ENCODE peak calls at places on chromosome 1, in five cellular contexts. Q, R, C, Y and N are unnamed samples.

GRCh38 chr1:56235909-56236510 is 343.4 kb downstream of the PLPP3 start:
- DNase-seq in Q (no peak), R (no peak), C (no peak), Y (no peak), N (no peak)

GRCh38 chr1:50038235-50038809 is 14.6 kb upstream of the AGBL4 start:
- DNase-seq in Q (no peak), R (no peak), C (no peak), Y (no peak), N (no peak)

GRCh38 chr1:90778487-90778886 is 61.4 kb upstream of the BARHL2 start:
- DNase-seq in Q (no peak), R (no peak), C (no peak), Y (no peak), N (no peak)

GRCh38 chr1:53739109-53739681 is at the start of gene GLIS1:
- DNase-seq in Q (peak; percentile 94), R (peak; percentile 90), C (peak; percentile 83), Y (peak; percentile 91), N (peak; percentile 76)

GRCh38 chr1:2212542-2213491 is 15.3 kb upstream of the SKI start:
- DNase-seq in Q (peak; percentile 99), R (peak; percentile 99), C (peak; percentile 96), Y (peak; percentile 98), N (peak; percentile 97)

GRCh38 chr1:204709960-204710912 is 24.7 kb upstream of the LRRN2 start:
- DNase-seq in Q (no peak), R (no peak), C (no peak), Y (no peak), N (no peak)

GRCh38 chr1:168235937-168236336 is 10.1 kb downstream of the SFT2D2 start:
- DNase-seq in Q (no peak), R (no peak), C (no peak), Y (no peak), N (no peak)

GRCh38 chr1:50023292-50024159 is at the start of gene AGBL4:
- DNase-seq in Q (peak; percentile 25), R (peak; percentile 12), C (peak; percentile 20), Y (peak; percentile 34), N (no peak)

GRCh38 chr1:162072770-162073169 is 3.3 kb downstream of the NOS1AP start:
- DNase-seq in Q (no peak), R (no peak), C (no peak), Y (no peak), N (no peak)

GRCh38 chr1:66575739-66576138 is 41.8 kb downstream of the SGIP1 start:
- DNase-seq in Q (peak; percentile 67), R (peak; percentile 88), C (no peak), Y (peak; percentile 70), N (peak; percentile 86)

DNA sequence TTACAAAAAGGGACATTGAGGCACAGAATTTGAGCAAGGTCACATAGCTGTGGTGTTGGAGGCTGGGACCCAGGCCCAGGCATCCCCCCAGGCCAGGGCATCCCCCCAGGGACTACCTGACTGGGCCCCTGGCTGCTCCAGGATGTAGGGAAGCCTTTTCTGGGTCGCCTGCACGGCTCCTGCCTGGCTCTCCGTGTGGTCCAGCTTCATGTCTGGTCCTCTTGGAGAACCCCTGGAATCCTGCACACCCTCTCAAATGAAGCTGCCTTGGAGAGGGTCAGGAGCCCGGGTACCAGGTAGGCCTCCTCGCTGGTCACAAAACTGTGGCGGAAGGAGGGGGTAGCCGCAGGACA is 919 bp upstream of the CELSR2 start:
- DNase-seq in Q (no peak), R (no peak), C (no peak), Y (no peak), N (no peak)
- H3K4me3 ChIP-seq in Q (no peak overlapping the region), R (no peak overlapping the region), C (no peak overlapping the region), Y (no peak overlapping the region), N (no peak overlapping the region)

GRCh38 chr1:169585184-169585583 is 1.1 kb downstream of the F5 start:
- DNase-seq in Q (no peak), R (no peak), C (no peak), Y (no peak), N (no peak)

GRCh38 chr1:169588112-169588511 is 1.8 kb upstream of the F5 start:
- DNase-seq in Q (no peak), R (no peak), C (no peak), Y (no peak), N (no peak)

GRCh38 chr1:169586067-169586394 is 250 bp downstream of the F5 start:
- DNase-seq in Q (no peak), R (no peak), C (no peak), Y (no peak), N (no peak)

GRCh38 chr1:169584483-169585144 is 1.7 kb downstream of the F5 start:
- DNase-seq in Q (no peak), R (no peak), C (no peak), Y (no peak), N (no peak)

GRCh38 chr1:169586395-169587255 is at the start of gene F5:
- DNase-seq in Q (peak; percentile 69), R (peak; percentile 72), C (peak; percentile 15), Y (peak; percentile 52), N (peak; percentile 59)
- H3K4me3 ChIP-seq in Q (no peak within 1 kb of the TSS), R (no peak within 1 kb of the TSS), C (no peak within 1 kb of the TSS), Y (no peak within 1 kb of the TSS), N (no peak within 1 kb of the TSS)

DNA sequence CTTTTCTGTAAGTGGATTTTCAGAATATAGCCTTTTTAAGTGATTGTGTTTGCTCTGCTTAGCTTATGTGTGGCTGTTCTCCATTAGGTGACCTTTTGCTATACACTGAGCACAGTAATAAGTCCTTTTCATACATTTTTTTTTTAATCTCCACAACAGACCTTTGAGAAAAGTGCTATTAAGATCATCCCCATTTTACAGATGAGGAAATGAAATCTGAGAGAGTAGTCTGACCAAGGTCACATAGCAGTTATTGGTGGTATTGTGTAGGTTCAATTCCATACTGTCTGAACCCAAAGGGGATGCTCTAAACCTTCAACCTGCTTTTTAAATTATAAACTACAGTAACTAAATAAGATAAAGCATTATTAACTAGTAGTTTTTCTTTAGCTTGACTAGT is 1.7 kb downstream of the PRRC2C start:
- DNase-seq in Q (no peak), R (no peak), C (no peak), Y (no peak), N (no peak)
- H3K4me3 ChIP-seq in Q (peak overlapping the region; percentile 100), R (peak overlapping the region; percentile 99), C (peak overlapping the region; percentile 85), Y (peak overlapping the region; percentile 95), N (peak overlapping the region; percentile 99)

GRCh38 chr1:55212349-55213028 is 2.7 kb downstream of the USP24 start:
- DNase-seq in Q (no peak), R (no peak), C (no peak), Y (no peak), N (no peak)
- H3K4me3 ChIP-seq in Q (peak overlapping the region; percentile 90), R (no peak overlapping the region), C (no peak overlapping the region), Y (no peak overlapping the region), N (no peak overlapping the region)

DNA sequence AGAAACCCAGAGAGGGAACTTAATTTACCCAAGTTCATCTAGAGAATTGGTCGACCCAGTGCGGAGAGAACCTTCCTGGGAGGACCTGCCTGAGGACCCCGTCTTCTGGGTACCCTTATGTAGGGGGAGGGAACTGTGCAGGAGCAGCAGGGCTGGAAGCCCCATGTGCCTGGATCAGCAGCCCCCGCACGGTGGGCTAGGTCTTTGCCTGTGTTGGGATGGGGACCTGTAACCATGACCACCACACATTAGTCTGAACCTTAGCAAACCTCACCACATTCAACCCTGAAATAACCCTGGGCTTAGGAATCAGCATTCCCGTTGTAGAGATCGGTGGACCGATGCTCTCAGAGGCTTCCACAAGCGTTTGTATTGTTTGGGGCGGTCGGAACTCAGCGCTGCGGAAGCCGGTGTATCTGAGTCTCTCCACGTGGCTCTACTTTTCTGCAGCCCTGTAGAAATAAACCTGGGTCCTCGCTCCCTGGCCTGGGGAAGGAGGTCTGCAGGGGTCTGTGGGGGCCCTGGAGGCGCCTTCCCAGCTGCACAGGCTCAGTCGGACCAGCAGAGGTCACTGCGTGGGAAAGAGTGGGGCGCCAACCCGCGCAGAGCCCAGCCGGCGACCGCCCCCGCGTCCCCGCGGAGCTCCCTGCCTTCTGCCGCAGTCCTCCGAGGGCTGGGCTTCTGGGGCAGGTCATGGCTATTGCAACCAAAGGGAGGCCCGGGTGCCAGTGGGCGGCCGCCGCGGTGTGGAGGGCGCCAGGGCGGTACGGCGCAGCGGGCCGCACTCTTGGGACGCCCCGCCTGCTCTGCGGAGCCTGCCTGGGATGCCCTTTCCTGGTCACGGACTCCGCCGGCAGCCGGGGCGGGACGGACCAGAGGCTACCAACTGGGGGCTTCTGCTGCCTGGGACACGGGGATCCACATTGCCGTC is 36.2 kb upstream of the KCNA10 start:
- DNase-seq in Q (peak; percentile 56), R (peak; percentile 35), C (peak; percentile 10), Y (no peak), N (no peak)
- H3K4me3 ChIP-seq in Q (no peak overlapping the region), R (no peak overlapping the region), C (peak overlapping the region; percentile 0), Y (no peak overlapping the region), N (no peak overlapping the region)

GRCh38 chr1:46802901-46803574 is 4.2 kb downstream of the CYP4B1 start:
- DNase-seq in Q (no peak), R (no peak), C (no peak), Y (no peak), N (no peak)
- H3K4me3 ChIP-seq in Q (no peak overlapping the region), R (no peak overlapping the region), C (no peak overlapping the region), Y (no peak overlapping the region), N (no peak overlapping the region)

DNA sequence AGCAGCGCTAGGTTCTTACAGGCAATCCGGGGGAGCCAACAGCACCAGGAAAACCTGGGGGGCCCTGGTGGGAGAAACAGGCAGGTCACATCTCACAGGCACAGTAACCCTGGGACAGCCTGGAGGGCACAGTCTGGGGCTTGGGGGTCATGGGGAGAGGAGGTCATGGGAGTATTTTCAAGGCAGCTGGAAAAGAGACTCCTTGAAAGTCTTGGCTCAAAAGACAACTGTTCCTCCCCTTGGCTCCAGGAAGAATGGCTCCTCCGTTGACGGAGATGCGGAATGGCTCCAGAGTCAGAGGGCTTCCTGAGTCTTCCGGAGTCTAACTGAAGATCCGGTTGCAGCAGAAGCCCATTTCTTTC is 25.9 kb upstream of the PEF1 start:
- DNase-seq in Q (no peak), R (peak; percentile 17), C (no peak), Y (no peak), N (no peak)
- H3K4me3 ChIP-seq in Q (no peak overlapping the region), R (no peak overlapping the region), C (peak overlapping the region; percentile 1), Y (no peak overlapping the region), N (no peak overlapping the region)

GRCh38 chr1:230191839-230192238 is 124.8 kb downstream of the GALNT2 start:
- DNase-seq in Q (no peak), R (no peak), C (no peak), Y (no peak), N (no peak)

GRCh38 chr1:230195199-230195598 is 128.2 kb downstream of the GALNT2 start:
- DNase-seq in Q (no peak), R (no peak), C (no peak), Y (no peak), N (no peak)

GRCh38 chr1:230196077-230196476 is 129.0 kb downstream of the GALNT2 start:
- DNase-seq in Q (no peak), R (no peak), C (no peak), Y (no peak), N (no peak)

GRCh38 chr1:230197644-230198567 is 130.9 kb downstream of the GALNT2 start:
- DNase-seq in Q (no peak), R (no peak), C (no peak), Y (no peak), N (no peak)

GRCh38 chr1:230194525-230194924 is 127.5 kb downstream of the GALNT2 start:
- DNase-seq in Q (no peak), R (no peak), C (no peak), Y (no peak), N (no peak)
- H3K4me3 ChIP-seq in Q (no peak overlapping the region), R (no peak overlapping the region), C (no peak overlapping the region), Y (no peak overlapping the region), N (no peak overlapping the region)

GRCh38 chr1:26408604-26409003 is 2.0 kb upstream of the LIN28A start:
- DNase-seq in Q (peak; percentile 80), R (peak; percentile 84), C (peak; percentile 62), Y (peak; percentile 74), N (peak; percentile 61)
- H3K4me3 ChIP-seq in Q (no peak overlapping the region), R (no peak overlapping the region), C (no peak overlapping the region), Y (no peak overlapping the region), N (no peak overlapping the region)